ENCODE peak calls at places on chromosomes 1 and 21, in nine cellular contexts. H, K, S, W, A, P, Z, G and X are unnamed samples.
A peak's percentile ranks its signal among the peaks of the same experiment; 100 is the strongest.

GRCh38 chr1:62746086-62746808 is 37.7 kb upstream of the ATG4C start:
- DNase-seq in H (no peak), K (peak; percentile 51), S (no peak), W (peak; percentile 50), A (peak; percentile 37), P (peak; percentile 25), Z (no peak), G (no peak), X (no peak)

GRCh38 chr1:109423498-109423897 is 2.8 kb downstream of the PSMA5 start:
- DNase-seq in H (no peak), K (no peak), S (no peak), W (no peak), A (no peak), P (no peak), Z (no peak), G (no peak), X (no peak)

GRCh38 chr1:44721521-44722361 is 9.2 kb downstream of the RNU5D-1 start:
- DNase-seq in H (peak; percentile 41), K (peak; percentile 98), S (peak; percentile 95), W (peak; percentile 29), A (peak; percentile 97), P (peak; percentile 97), Z (peak; percentile 87), G (no peak), X (peak; percentile 93)

GRCh38 chr1:21257431-21258135 is 32.7 kb downstream of the ECE1 start:
- DNase-seq in H (no peak), K (no peak), S (no peak), W (no peak), A (no peak), P (no peak), Z (no peak), G (no peak), X (no peak)

GRCh38 chr1:7550261-7550850 is 220.7 kb upstream of the VAMP3 start:
- DNase-seq in H (no peak), K (no peak), S (no peak), W (no peak), A (peak; percentile 37), P (no peak), Z (no peak), G (no peak), X (no peak)

GRCh38 chr1:160755864-160756616 is 17.0 kb downstream of the SLAMF7 start:
- DNase-seq in H (no peak), K (no peak), S (no peak), W (no peak), A (no peak), P (no peak), Z (no peak), G (no peak), X (no peak)

GRCh38 chr21:41950941-41951408 is 2.8 kb downstream of the C2CD2 start:
- DNase-seq in H (no peak), K (no peak), S (no peak), W (no peak), A (peak; percentile 73), P (no peak), Z (no peak), G (no peak), X (no peak)

GRCh38 chr1:243595527-243596206 is 254.4 kb downstream of the AKT3 start:
- DNase-seq in H (no peak), K (no peak), S (no peak), W (no peak), A (no peak), P (peak; percentile 87), Z (peak; percentile 32), G (no peak), X (peak; percentile 89)

GRCh38 chr1:237873487-237873927 is 17.2 kb downstream of the ZP4 start:
- DNase-seq in H (no peak), K (peak; percentile 86), S (peak; percentile 95), W (no peak), A (peak; percentile 98), P (peak; percentile 65), Z (no peak), G (no peak), X (peak; percentile 76)

GRCh38 chr1:37131281-37131680 is 97.0 kb upstream of the GRIK3 start:
- DNase-seq in H (no peak), K (no peak), S (no peak), W (no peak), A (no peak), P (no peak), Z (no peak), G (no peak), X (no peak)

GRCh38 chr1:181383695-181384094 is 99.6 kb upstream of the CACNA1E start:
- DNase-seq in H (no peak), K (no peak), S (no peak), W (no peak), A (peak; percentile 11), P (no peak), Z (no peak), G (no peak), X (no peak)

GRCh38 chr1:165917166-165917565 is 89.8 kb downstream of the UCK2 start:
- DNase-seq in H (no peak), K (no peak), S (no peak), W (no peak), A (no peak), P (no peak), Z (no peak), G (no peak), X (no peak)

GRCh38 chr1:165911609-165912281 is 84.3 kb downstream of the UCK2 start:
- DNase-seq in H (no peak), K (no peak), S (no peak), W (no peak), A (no peak), P (no peak), Z (no peak), G (no peak), X (no peak)

GRCh38 chr1:165912638-165913037 is 85.2 kb downstream of the UCK2 start:
- DNase-seq in H (no peak), K (no peak), S (no peak), W (no peak), A (no peak), P (no peak), Z (no peak), G (no peak), X (no peak)

GRCh38 chr1:165915480-165916395 is 88.3 kb downstream of the UCK2 start:
- DNase-seq in H (no peak), K (no peak), S (no peak), W (no peak), A (no peak), P (no peak), Z (no peak), G (no peak), X (no peak)

DNA sequence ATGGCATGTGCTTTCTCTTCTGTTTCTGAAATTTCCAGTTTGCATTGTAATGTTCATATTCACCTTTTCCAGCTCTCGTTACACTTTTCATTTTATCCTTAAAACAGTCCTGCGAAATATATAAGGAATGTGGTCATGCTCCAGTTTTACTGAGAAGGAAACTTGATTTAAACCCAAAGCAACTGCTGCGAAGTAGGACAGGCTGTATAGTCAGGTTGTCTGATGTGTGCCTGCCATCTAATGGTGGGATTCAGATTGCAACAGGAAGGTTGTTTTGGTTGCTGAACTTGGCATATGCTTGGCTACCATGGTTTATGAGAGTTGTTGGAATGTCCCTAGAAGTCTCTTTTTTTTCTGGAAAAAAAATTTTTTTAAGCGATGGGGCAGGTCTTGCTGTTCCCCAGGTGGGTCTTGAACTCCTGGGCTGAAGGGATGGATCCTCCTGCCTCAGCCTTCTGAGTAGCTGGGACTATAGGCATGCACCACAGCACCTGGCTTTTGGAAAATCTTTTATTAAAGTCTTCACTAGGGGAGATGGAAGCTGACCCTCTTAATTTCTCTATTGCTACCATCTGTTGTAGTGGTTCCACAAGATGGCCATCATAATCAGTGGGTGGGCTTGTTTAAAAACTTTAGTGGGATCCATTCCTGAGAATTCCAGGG is 86.9 kb downstream of the UCK2 start:
- DNase-seq in H (peak; percentile 30), K (peak; percentile 67), S (no peak), W (peak; percentile 58), A (peak; percentile 78), P (peak; percentile 81), Z (peak; percentile 67), G (peak; percentile 65), X (no peak)
- H3K27ac ChIP-seq in H (no peak overlapping the region), K (no peak overlapping the region), S (no peak overlapping the region), W (no peak overlapping the region), A (no peak overlapping the region), P (no peak overlapping the region), Z (no peak overlapping the region), G (no peak overlapping the region), X (no peak overlapping the region)

GRCh38 chr1:66240491-66241484 is 293.2 kb upstream of the SGIP1 start:
- DNase-seq in H (no peak), K (no peak), S (no peak), W (no peak), A (no peak), P (no peak), Z (no peak), G (no peak), X (no peak)

GRCh38 chr1:66243548-66244130 is 290.3 kb upstream of the SGIP1 start:
- DNase-seq in H (no peak), K (no peak), S (no peak), W (no peak), A (no peak), P (peak; percentile 32), Z (no peak), G (no peak), X (no peak)

GRCh38 chr1:66237722-66238479 is 296.1 kb upstream of the SGIP1 start:
- DNase-seq in H (no peak), K (no peak), S (no peak), W (no peak), A (no peak), P (no peak), Z (no peak), G (no peak), X (no peak)

GRCh38 chr1:66242646-66243547 is 291.1 kb upstream of the SGIP1 start:
- DNase-seq in H (peak; percentile 50), K (peak; percentile 61), S (peak; percentile 35), W (peak; percentile 64), A (peak; percentile 86), P (peak; percentile 87), Z (peak; percentile 71), G (peak; percentile 81), X (no peak)

DNA sequence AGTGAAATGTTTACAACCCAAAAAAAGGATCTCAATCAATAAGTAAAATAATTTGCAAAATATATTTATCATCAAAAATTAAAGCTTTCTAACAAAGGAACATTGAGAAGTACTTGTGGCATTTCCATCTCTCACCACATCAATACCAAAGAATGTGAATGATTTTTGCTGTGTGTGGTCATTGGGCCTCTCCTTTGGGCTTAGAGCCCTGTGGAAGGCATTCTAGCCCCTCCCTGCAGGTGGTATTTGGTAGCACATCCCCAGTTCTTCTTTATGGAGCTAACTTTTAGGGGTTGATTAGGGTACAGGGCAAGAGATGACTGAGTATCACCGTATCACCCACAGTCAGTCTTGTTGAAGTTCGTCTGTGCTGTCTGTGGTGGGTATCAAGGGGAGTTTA is 294.1 kb upstream of the SGIP1 start:
- DNase-seq in H (no peak), K (no peak), S (no peak), W (no peak), A (peak; percentile 58), P (peak; percentile 9), Z (no peak), G (no peak), X (no peak)
- H3K27ac ChIP-seq in H (no peak overlapping the region), K (no peak overlapping the region), S (no peak overlapping the region), W (no peak overlapping the region), A (no peak overlapping the region), P (no peak overlapping the region), Z (no peak overlapping the region), G (no peak overlapping the region), X (no peak overlapping the region)

GRCh38 chr1:227356582-227357228 is 38.4 kb upstream of the CDC42BPA start:
- DNase-seq in H (no peak), K (no peak), S (no peak), W (no peak), A (peak; percentile 88), P (peak; percentile 3), Z (no peak), G (no peak), X (no peak)
- H3K27ac ChIP-seq in H (no peak overlapping the region), K (peak overlapping the region; percentile 74), S (peak overlapping the region; percentile 45), W (peak overlapping the region; percentile 70), A (peak overlapping the region; percentile 60), P (peak overlapping the region; percentile 75), Z (peak overlapping the region; percentile 65), G (peak overlapping the region; percentile 77), X (peak overlapping the region; percentile 89)

GRCh38 chr21:46443910-46444309 is 14.8 kb upstream of the DIP2A start:
- DNase-seq in H (no peak), K (no peak), S (no peak), W (no peak), A (peak; percentile 8), P (no peak), Z (no peak), G (peak; percentile 58), X (no peak)
- H3K27ac ChIP-seq in H (no peak overlapping the region), K (no peak overlapping the region), S (no peak overlapping the region), W (no peak overlapping the region), A (no peak overlapping the region), P (no peak overlapping the region), Z (no peak overlapping the region), G (peak overlapping the region; percentile 35), X (no peak overlapping the region)